ENCODE peak calls at places on chromosomes 11 and 22, in ten cellular contexts. N is iris pigment epithelial cell; P is activated CD8-positive, alpha-beta memory T cell treated with anti-CD3 and anti-CD28 coated beads, Interleukin-2, amount 50 U/mL, for 4 hours; X is stimulated activated CD8-positive, alpha-beta memory T cell treated with anti-CD3 and anti-CD28 coated beads, Interleukin-12 subunit alpha, Interleukin-12 subunit beta, amount 100 ng/mL, for 4 hours; K is activated naive CD8-positive, alpha-beta T cell treated with anti-CD3 and anti-CD28 coated beads for 36 hours; W is fibroblast of pulmonary artery; D is HS-5; H is T1000; S is dorsolateral prefrontal cortex; J is stimulated activated CD4-positive, alpha-beta T cell treated with anti-CD3 and anti-CD28 coated beads, Interleukin-2, amount 100 ng/mL, for 48 hours. U is an unnamed sample.

GRCh38 chr11:73218106-73218829 is at the start of gene P2RY2:
- DNase-seq in N (peak), P (peak), X (no peak), K (peak), W (peak), D (no peak), H (no peak), S (no peak), J (peak), U (peak)

GRCh38 chr22:24730864-24731263 is 43.7 kb downstream of the PIWIL3 start:
- DNase-seq in N (no peak), P (no peak), X (no peak), K (no peak), W (no peak), D (no peak), H (no peak), S (no peak), J (no peak), U (no peak)

GRCh38 chr11:96393753-96394348 is 4.0 kb downstream of the JRKL start:
- DNase-seq in N (peak), P (no peak), X (no peak), K (no peak), W (peak), D (no peak), H (no peak), S (no peak), J (no peak), U (peak)

GRCh38 chr11:132540586-132540985 is 991.7 kb downstream of the OPCML start:
- DNase-seq in N (no peak), P (no peak), X (no peak), K (no peak), W (no peak), D (no peak), H (no peak), S (no peak), J (no peak), U (no peak)

GRCh38 chr11:124970925-124971324 is 16.9 kb downstream of the CCDC15 start:
- DNase-seq in N (peak), P (no peak), X (no peak), K (no peak), W (peak), D (no peak), H (no peak), S (no peak), J (no peak), U (peak)

GRCh38 chr11:14454861-14455632 is 44.6 kb downstream of the COPB1 start:
- DNase-seq in N (peak), P (no peak), X (no peak), K (no peak), W (peak), D (peak), H (no peak), S (no peak), J (no peak), U (peak)

GRCh38 chr22:38505595-38506117 is 455 bp downstream of the DDX17 start:
- DNase-seq in N (peak), P (peak), X (peak), K (peak), W (peak), D (no peak), H (peak), S (peak), J (peak), U (peak)

GRCh38 chr22:39244496-39245129 is at the start of gene PDGFB:
- DNase-seq in N (no peak), P (no peak), X (no peak), K (no peak), W (peak), D (no peak), H (no peak), S (no peak), J (no peak), U (no peak)

GRCh38 chr11:110463153-110463552 is 33.4 kb downstream of the FDX1 start:
- DNase-seq in N (peak), P (peak), X (no peak), K (peak), W (peak), D (no peak), H (no peak), S (peak), J (peak), U (peak)